ENCODE peak calls at places on chromosomes 6 and 20, in nine cellular contexts. O, T, B, J, M, S, U, A and P are unnamed samples.

GRCh38 chr6:38678178-38678760 is 24.7 kb downstream of the GLO1 start:
- DNase-seq in O (peak), T (no peak), B (no peak), J (no peak), M (no peak), S (no peak), U (no peak), A (no peak), P (no peak)

GRCh38 chr6:50819527-50819905 is 845 bp downstream of the TFAP2B start:
- DNase-seq in O (no peak), T (no peak), B (no peak), J (no peak), M (no peak), S (no peak), U (no peak), A (no peak), P (no peak)

GRCh38 chr6:111087871-111088667 is 766 bp downstream of the SLC16A10 start:
- DNase-seq in O (peak), T (no peak), B (no peak), J (no peak), M (peak), S (no peak), U (no peak), A (no peak), P (peak)

GRCh38 chr6:64415936-64416335 is 780.3 kb downstream of the PHF3 start:
- DNase-seq in O (no peak), T (no peak), B (no peak), J (no peak), M (no peak), S (no peak), U (no peak), A (no peak), P (no peak)

GRCh38 chr6:154567695-154568220 is 57.3 kb upstream of the CNKSR3 start:
- DNase-seq in O (no peak), T (no peak), B (no peak), J (no peak), M (no peak), S (no peak), U (no peak), A (no peak), P (no peak)

GRCh38 chr6:12060780-12061619 is 48.9 kb downstream of the HIVEP1 start:
- DNase-seq in O (peak), T (peak), B (peak), J (peak), M (no peak), S (peak), U (no peak), A (peak), P (peak)

GRCh38 chr6:132199343-132199742 is 201.9 kb downstream of the MOXD1 start:
- DNase-seq in O (no peak), T (no peak), B (no peak), J (no peak), M (no peak), S (no peak), U (no peak), A (no peak), P (no peak)

GRCh38 chr6:28673800-28674671 is 148.4 kb downstream of the GPX5 start:
- DNase-seq in O (no peak), T (no peak), B (no peak), J (peak), M (peak), S (peak), U (no peak), A (peak), P (no peak)

GRCh38 chr6:144447487-144447886 is 162.4 kb downstream of the UTRN start:
- DNase-seq in O (no peak), T (no peak), B (no peak), J (no peak), M (no peak), S (no peak), U (no peak), A (no peak), P (no peak)

GRCh38 chr6:142913511-142914047 is 31.4 kb downstream of the HIVEP2 start:
- DNase-seq in O (peak), T (peak), B (no peak), J (no peak), M (no peak), S (no peak), U (no peak), A (peak), P (no peak)

GRCh38 chr6:134826889-134827737 is 122.8 kb downstream of the ALDH8A1 start:
- DNase-seq in O (peak), T (peak), B (peak), J (no peak), M (peak), S (no peak), U (peak), A (no peak), P (peak)

GRCh38 chr6:24734166-24734565 is 15.2 kb upstream of the C6orf62 start:
- DNase-seq in O (no peak), T (no peak), B (no peak), J (no peak), M (no peak), S (no peak), U (no peak), A (no peak), P (no peak)

GRCh38 chr6:31070711-31071197 is 41.6 kb downstream of the C6orf15 start:
- DNase-seq in O (no peak), T (no peak), B (no peak), J (peak), M (peak), S (peak), U (no peak), A (no peak), P (peak)

GRCh38 chr6:169722362-169723199 is 1.7 kb downstream of the PHF10 start:
- DNase-seq in O (peak), T (peak), B (peak), J (no peak), M (peak), S (no peak), U (no peak), A (no peak), P (peak)

GRCh38 chr6:6654599-6655575 is 66.4 kb downstream of the LY86 start:
- DNase-seq in O (no peak), T (no peak), B (no peak), J (no peak), M (no peak), S (no peak), U (no peak), A (no peak), P (no peak)

GRCh38 chr20:38109025-38109541 is 56.0 kb downstream of the TGM2 start:
- DNase-seq in O (peak), T (peak), B (peak), J (no peak), M (no peak), S (no peak), U (no peak), A (no peak), P (no peak)

GRCh38 chr6:43029120-43029519 is 7.7 kb downstream of the RRP36 start:
- DNase-seq in O (no peak), T (no peak), B (no peak), J (no peak), M (no peak), S (no peak), U (no peak), A (no peak), P (no peak)

GRCh38 chr6:125781307-125781868 is 9.4 kb upstream of the NCOA7 start:
- DNase-seq in O (peak), T (no peak), B (peak), J (no peak), M (no peak), S (no peak), U (no peak), A (no peak), P (peak)

GRCh38 chr6:52087498-52087999 is at the start of gene PKHD1:
- DNase-seq in O (peak), T (no peak), B (no peak), J (no peak), M (no peak), S (peak), U (no peak), A (no peak), P (peak)

GRCh38 chr20:53926428-53927028 is 143.9 kb downstream of the BCAS1 start:
- DNase-seq in O (peak), T (no peak), B (no peak), J (no peak), M (no peak), S (peak), U (peak), A (peak), P (peak)

GRCh38 chr6:19723533-19723932 is 113.6 kb upstream of the ID4 start:
- DNase-seq in O (no peak), T (no peak), B (no peak), J (no peak), M (no peak), S (peak), U (no peak), A (no peak), P (no peak)

GRCh38 chr6:82750570-82750969 is 315.1 kb downstream of the UBE3D start:
- DNase-seq in O (no peak), T (no peak), B (no peak), J (no peak), M (no peak), S (no peak), U (no peak), A (no peak), P (no peak)

GRCh38 chr20:25989196-25989595 is 292.5 kb upstream of the ZNF337 start:
- DNase-seq in O (no peak), T (no peak), B (no peak), J (no peak), M (no peak), S (no peak), U (no peak), A (no peak), P (no peak)

DNA sequence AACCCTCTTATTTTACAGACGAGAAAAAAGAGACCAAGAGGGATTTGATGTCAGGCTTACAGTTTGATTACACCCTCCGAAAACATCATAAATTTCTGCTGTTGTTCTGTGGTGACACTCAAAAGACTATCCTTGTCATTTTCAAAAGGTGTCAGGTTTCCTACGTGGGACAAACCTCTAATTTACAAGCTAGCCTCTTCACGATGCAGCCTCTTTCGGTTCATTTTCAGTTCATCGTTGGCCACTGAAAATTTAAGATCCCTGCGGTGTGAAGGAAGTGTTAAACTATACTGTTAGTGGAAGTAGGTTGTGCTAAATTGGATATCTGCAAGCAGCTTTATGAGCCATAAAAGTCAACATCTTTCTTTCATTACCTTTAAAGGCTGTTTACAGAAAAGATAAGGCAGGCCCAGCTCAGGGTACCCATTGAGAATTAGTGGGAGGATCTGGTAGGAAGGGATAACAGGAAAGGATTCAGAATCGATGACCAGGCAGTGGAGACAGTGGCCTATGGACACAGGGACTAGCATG is 329.2 kb upstream of the SOX4 start:
- DNase-seq in O (no peak), T (no peak), B (no peak), J (no peak), M (no peak), S (no peak), U (no peak), A (peak), P (no peak)
- H3K27ac ChIP-seq in O (no peak), T (no peak), B (no peak), J (no peak), M (no peak), S (no peak), U (no peak), A (peak), P (no peak)

DNA sequence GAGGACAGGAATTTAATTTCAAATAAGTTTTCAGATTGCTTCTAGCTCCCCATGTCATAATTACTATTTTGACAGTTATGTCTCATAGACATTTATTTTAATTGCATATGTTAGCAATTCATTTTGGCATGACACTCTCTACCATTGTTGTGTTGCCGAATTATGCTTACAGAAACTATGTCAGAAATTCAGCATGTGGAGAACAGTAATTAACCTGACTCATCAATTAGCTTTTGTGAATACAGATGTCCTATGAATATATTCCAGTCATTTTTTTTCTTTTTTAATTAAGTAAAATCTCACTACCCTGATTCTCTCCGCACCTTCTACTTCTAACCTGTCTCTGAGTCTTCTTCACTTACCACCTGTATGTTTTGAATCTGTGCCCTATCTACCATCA is 105.1 kb downstream of the NKAIN2 start:
- DNase-seq in O (no peak), T (no peak), B (no peak), J (no peak), M (no peak), S (no peak), U (no peak), A (no peak), P (no peak)
- TF ChIP-seq POLR2A in O (no peak), T (no peak), B (no peak), J (no peak), M (no peak), S (no peak), U (no peak), A (no peak), P (no peak)

GRCh38 chr6:71420693-71421328 is 132.2 kb downstream of the OGFRL1 start:
- DNase-seq in O (peak), T (peak), B (peak), J (peak), M (peak), S (peak), U (peak), A (no peak), P (peak)

GRCh38 chr6:71419217-71419953 is 130.8 kb downstream of the OGFRL1 start:
- DNase-seq in O (no peak), T (no peak), B (no peak), J (no peak), M (peak), S (no peak), U (no peak), A (no peak), P (no peak)

GRCh38 chr6:71421611-71422010 is 133.0 kb downstream of the OGFRL1 start:
- DNase-seq in O (no peak), T (no peak), B (no peak), J (no peak), M (no peak), S (no peak), U (no peak), A (no peak), P (no peak)

GRCh38 chr6:71414486-71414885 is 125.9 kb downstream of the OGFRL1 start:
- DNase-seq in O (no peak), T (no peak), B (no peak), J (no peak), M (no peak), S (no peak), U (no peak), A (no peak), P (no peak)

DNA sequence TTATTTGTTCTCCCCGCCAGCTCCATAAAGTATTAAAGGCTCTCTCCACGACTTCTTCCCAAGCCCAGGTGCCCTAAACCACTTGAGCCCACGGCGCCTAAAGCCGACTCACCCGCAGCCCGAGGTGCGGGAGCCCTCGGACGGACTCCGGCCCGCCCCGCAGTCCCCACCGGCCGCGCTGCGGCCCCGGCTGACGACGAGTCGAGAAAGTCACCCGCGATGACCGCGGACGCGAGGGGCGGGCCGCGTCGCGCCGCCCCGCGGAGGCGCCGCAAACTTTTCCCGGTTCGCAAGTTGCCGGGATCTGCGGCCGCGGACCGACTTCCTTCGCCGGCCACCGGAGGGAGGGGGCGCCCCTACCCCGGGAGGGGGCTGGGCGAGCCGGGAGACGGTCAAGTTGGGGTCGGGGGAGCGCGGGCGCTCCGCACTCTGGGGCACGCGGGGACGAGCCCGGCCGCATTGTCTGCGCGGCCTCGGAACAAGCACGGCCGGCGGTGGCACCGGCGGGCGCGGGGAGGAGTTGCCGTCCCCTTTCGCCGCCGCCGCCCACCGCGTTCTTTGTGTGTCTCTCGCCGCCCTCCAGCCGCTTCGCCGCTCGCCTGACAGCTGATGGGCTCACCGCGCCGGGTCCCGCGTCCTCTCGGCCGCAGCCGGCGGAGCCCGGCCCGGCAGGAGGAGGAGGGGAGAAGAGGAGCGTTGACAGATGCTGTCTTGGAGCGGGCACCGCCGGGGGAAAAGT is 131.5 kb downstream of the OGFRL1 start:
- DNase-seq in O (peak), T (peak), B (peak), J (no peak), M (peak), S (no peak), U (peak), A (no peak), P (peak)
- TF ChIP-seq EP300 in O (no peak), T (no peak), B (no peak), J (no peak), M (no peak), S (no peak), U (no peak), A (no peak), P (no peak)

GRCh38 chr6:56789879-56790278 is 147.2 kb upstream of the DST start:
- DNase-seq in O (no peak), T (no peak), B (no peak), J (no peak), M (no peak), S (no peak), U (no peak), A (no peak), P (no peak)
- H3K27ac ChIP-seq in O (no peak), T (no peak), B (no peak), J (no peak), M (no peak), S (peak), U (no peak), A (peak), P (no peak)

GRCh38 chr6:138499303-138499991 is at the start of gene NHSL1:
- DNase-seq in O (peak), T (no peak), B (no peak), J (no peak), M (no peak), S (no peak), U (no peak), A (peak), P (no peak)

GRCh38 chr6:138502546-138502945 is 3.3 kb upstream of the NHSL1 start:
- DNase-seq in O (no peak), T (no peak), B (no peak), J (no peak), M (no peak), S (no peak), U (no peak), A (no peak), P (no peak)

GRCh38 chr6:138500867-138501446 is 1.7 kb upstream of the NHSL1 start:
- DNase-seq in O (no peak), T (no peak), B (no peak), J (no peak), M (no peak), S (no peak), U (no peak), A (no peak), P (no peak)

GRCh38 chr6:138498575-138499302 is 555 bp downstream of the NHSL1 start:
- DNase-seq in O (no peak), T (no peak), B (no peak), J (no peak), M (no peak), S (no peak), U (no peak), A (no peak), P (no peak)

DNA sequence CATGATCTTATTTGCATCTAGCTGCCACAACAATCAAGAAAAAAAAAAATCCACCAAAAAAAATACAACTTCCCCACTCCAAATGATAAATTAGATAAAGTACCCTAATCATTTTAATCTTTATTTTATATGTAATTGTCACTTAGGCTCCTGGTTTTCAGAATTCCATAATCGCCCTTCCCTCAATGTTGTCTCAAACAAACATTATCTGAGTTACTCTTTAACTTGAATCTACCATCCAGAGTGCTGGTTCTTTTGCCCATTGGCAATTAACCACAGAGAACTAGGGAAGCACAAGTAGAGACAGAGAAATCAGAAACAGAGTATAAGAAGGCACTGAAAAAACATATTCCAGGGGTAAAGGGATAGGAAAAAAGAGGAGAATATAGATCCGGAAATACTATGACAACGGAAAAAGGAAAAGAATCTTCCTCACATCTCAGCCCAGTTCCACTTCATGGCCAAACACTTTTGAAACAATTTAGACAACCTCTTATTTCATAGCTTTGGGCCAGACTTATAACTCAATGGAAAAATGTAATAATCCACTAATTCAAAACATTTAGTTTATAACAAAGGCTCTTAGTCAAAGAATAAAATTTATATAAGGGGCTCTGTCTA is 861 bp upstream of the NHSL1 start:
- DNase-seq in O (no peak), T (no peak), B (no peak), J (no peak), M (no peak), S (no peak), U (no peak), A (no peak), P (no peak)
- TF ChIP-seq POLR2A in O (peak), T (no peak), B (no peak), J (peak), M (no peak), S (no peak), U (no peak), A (no peak), P (no peak)

DNA sequence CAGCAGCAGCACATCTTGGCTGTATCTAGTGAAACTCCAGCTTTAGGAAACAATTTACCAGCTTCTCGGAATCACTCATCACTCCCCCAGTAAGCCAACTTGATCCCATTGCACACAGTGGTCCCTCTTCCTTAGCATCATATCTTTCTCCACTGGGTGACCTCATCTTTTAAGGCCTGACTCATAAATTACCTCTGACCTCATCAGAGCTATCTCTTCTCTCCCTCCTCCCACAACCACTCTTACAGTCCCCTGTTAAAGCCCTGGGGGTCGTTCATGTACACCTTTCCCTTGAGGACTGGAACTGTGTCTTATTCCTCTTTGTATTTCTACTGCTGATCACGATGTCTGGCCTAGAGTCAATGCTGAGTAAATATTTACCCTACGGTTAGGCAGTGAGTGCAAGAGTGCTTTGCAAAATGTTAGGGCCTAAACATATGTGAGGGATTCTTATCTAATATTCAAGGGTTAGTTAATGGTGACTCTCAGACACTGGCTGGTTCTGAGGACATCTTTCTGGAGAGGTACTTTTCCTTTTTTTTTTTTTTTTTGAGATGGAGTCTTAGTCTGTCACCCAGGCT is 187.2 kb downstream of the LRFN2 start:
- DNase-seq in O (no peak), T (no peak), B (no peak), J (no peak), M (no peak), S (no peak), U (no peak), A (no peak), P (no peak)
- TF ChIP-seq EP300 in O (no peak), T (no peak), B (no peak), J (no peak), M (no peak), S (no peak), U (no peak), A (no peak), P (no peak)